ENCODE peak calls at places on chromosomes 2 and 18, in six cellular contexts. One of them, this sample, is unnamed.

GRCh38 chr2:44713170-44713569 is 228.3 kb upstream of the SIX3 start:
- DNase-seq in prostate gland: no peak
- DNase-seq in heart left ventricle: no peak
- DNase-seq in PC-3: no peak
- DNase-seq in gastrocnemius medialis: no peak
- DNase-seq in BE2C: no peak
- DNase-seq in this sample: no peak

GRCh38 chr18:39799010-39799409 is 2156.0 kb upstream of the PIK3C3 start:
- DNase-seq in prostate gland: no peak
- DNase-seq in heart left ventricle: no peak
- DNase-seq in PC-3: peak; percentile 16
- DNase-seq in gastrocnemius medialis: no peak
- DNase-seq in BE2C: no peak
- DNase-seq in this sample: no peak

GRCh38 chr2:3178206-3179031 is 199.2 kb downstream of the EIPR1 start:
- DNase-seq in prostate gland: no peak
- DNase-seq in heart left ventricle: no peak
- DNase-seq in PC-3: no peak
- DNase-seq in gastrocnemius medialis: no peak
- DNase-seq in BE2C: no peak
- DNase-seq in this sample: no peak

GRCh38 chr2:211281430-211282073 is 725.2 kb downstream of the CPS1 start:
- DNase-seq in prostate gland: no peak
- DNase-seq in heart left ventricle: no peak
- DNase-seq in PC-3: peak; percentile 7
- DNase-seq in gastrocnemius medialis: no peak
- DNase-seq in BE2C: peak; percentile 7
- DNase-seq in this sample: no peak

GRCh38 chr2:187091664-187092063 is 242.7 kb upstream of the ZSWIM2 start:
- DNase-seq in prostate gland: no peak
- DNase-seq in heart left ventricle: no peak
- DNase-seq in PC-3: no peak
- DNase-seq in gastrocnemius medialis: no peak
- DNase-seq in BE2C: no peak
- DNase-seq in this sample: no peak

GRCh38 chr2:19358242-19359020 is at the start of gene OSR1:
- DNase-seq in prostate gland: peak; percentile 49
- DNase-seq in heart left ventricle: peak; percentile 59
- DNase-seq in PC-3: peak; percentile 71
- DNase-seq in gastrocnemius medialis: peak; percentile 53
- DNase-seq in BE2C: no peak
- DNase-seq in this sample: no peak

GRCh38 chr2:149427371-149427770 is 97.0 kb downstream of the LYPD6 start:
- DNase-seq in prostate gland: no peak
- DNase-seq in heart left ventricle: no peak
- DNase-seq in PC-3: no peak
- DNase-seq in gastrocnemius medialis: no peak
- DNase-seq in BE2C: no peak
- DNase-seq in this sample: no peak

GRCh38 chr2:216202602-216203250 is 93.6 kb downstream of the XRCC5 start:
- DNase-seq in prostate gland: no peak
- DNase-seq in heart left ventricle: no peak
- DNase-seq in PC-3: no peak
- DNase-seq in gastrocnemius medialis: no peak
- DNase-seq in BE2C: no peak
- DNase-seq in this sample: no peak

GRCh38 chr2:111640480-111640879 is 243.5 kb downstream of the ANAPC1 start:
- DNase-seq in prostate gland: no peak
- DNase-seq in heart left ventricle: no peak
- DNase-seq in PC-3: no peak
- DNase-seq in gastrocnemius medialis: no peak
- DNase-seq in BE2C: no peak
- DNase-seq in this sample: no peak

GRCh38 chr2:11080253-11081115 is 74.8 kb upstream of the SLC66A3 start:
- DNase-seq in prostate gland: no peak
- DNase-seq in heart left ventricle: no peak
- DNase-seq in PC-3: no peak
- DNase-seq in gastrocnemius medialis: no peak
- DNase-seq in BE2C: no peak
- DNase-seq in this sample: no peak

GRCh38 chr2:25207078-25207545 is 38.7 kb upstream of the POMC start:
- DNase-seq in prostate gland: no peak
- DNase-seq in heart left ventricle: no peak
- DNase-seq in PC-3: no peak
- DNase-seq in gastrocnemius medialis: no peak
- DNase-seq in BE2C: no peak
- DNase-seq in this sample: no peak

GRCh38 chr2:236919209-236919608 is 166.5 kb upstream of the COPS8 start:
- DNase-seq in prostate gland: no peak
- DNase-seq in heart left ventricle: no peak
- DNase-seq in PC-3: peak; percentile 20
- DNase-seq in gastrocnemius medialis: no peak
- DNase-seq in BE2C: no peak
- DNase-seq in this sample: no peak

GRCh38 chr2:9473308-9473984 is 905 bp upstream of the IAH1 start:
- DNase-seq in prostate gland: no peak
- DNase-seq in heart left ventricle: no peak
- DNase-seq in PC-3: peak; percentile 32
- DNase-seq in gastrocnemius medialis: peak; percentile 33
- DNase-seq in BE2C: no peak
- DNase-seq in this sample: no peak

GRCh38 chr2:112995346-112995920 is 9.8 kb upstream of the IL36A start:
- DNase-seq in prostate gland: no peak
- DNase-seq in heart left ventricle: no peak
- DNase-seq in PC-3: no peak
- DNase-seq in gastrocnemius medialis: no peak
- DNase-seq in BE2C: no peak
- DNase-seq in this sample: no peak

GRCh38 chr2:154570501-154570900 is 128.0 kb upstream of the KCNJ3 start:
- DNase-seq in prostate gland: no peak
- DNase-seq in heart left ventricle: no peak
- DNase-seq in PC-3: no peak
- DNase-seq in gastrocnemius medialis: no peak
- DNase-seq in BE2C: no peak
- DNase-seq in this sample: no peak

GRCh38 chr2:25286025-25286400 is 55.7 kb downstream of the DNMT3A start:
- DNase-seq in prostate gland: no peak
- DNase-seq in heart left ventricle: peak; percentile 46
- DNase-seq in PC-3: no peak
- DNase-seq in gastrocnemius medialis: no peak
- DNase-seq in BE2C: no peak
- DNase-seq in this sample: no peak

GRCh38 chr2:119659601-119660342 is 19.2 kb upstream of the TMEM177 start:
- DNase-seq in prostate gland: no peak
- DNase-seq in heart left ventricle: peak; percentile 25
- DNase-seq in PC-3: peak; percentile 50
- DNase-seq in gastrocnemius medialis: no peak
- DNase-seq in BE2C: peak; percentile 41
- DNase-seq in this sample: no peak

GRCh38 chr2:222969491-222969890 is 82.5 kb upstream of the KCNE4 start:
- DNase-seq in prostate gland: no peak
- DNase-seq in heart left ventricle: no peak
- DNase-seq in PC-3: peak; percentile 53
- DNase-seq in gastrocnemius medialis: no peak
- DNase-seq in BE2C: no peak
- DNase-seq in this sample: no peak

GRCh38 chr2:109213646-109214417 is 84.8 kb downstream of the SH3RF3 start:
- DNase-seq in prostate gland: peak; percentile 37
- DNase-seq in heart left ventricle: no peak
- DNase-seq in PC-3: peak; percentile 90
- DNase-seq in gastrocnemius medialis: peak; percentile 69
- DNase-seq in BE2C: no peak
- DNase-seq in this sample: peak; percentile 62

GRCh38 chr18:46916551-46917107 is 678 bp downstream of the PIAS2 start:
- DNase-seq in prostate gland: peak; percentile 11
- DNase-seq in heart left ventricle: no peak
- DNase-seq in PC-3: no peak
- DNase-seq in gastrocnemius medialis: no peak
- DNase-seq in BE2C: no peak
- DNase-seq in this sample: no peak

GRCh38 chr2:210421916-210422315 is 54.6 kb downstream of the LANCL1 start:
- DNase-seq in prostate gland: no peak
- DNase-seq in heart left ventricle: no peak
- DNase-seq in PC-3: no peak
- DNase-seq in gastrocnemius medialis: no peak
- DNase-seq in BE2C: no peak
- DNase-seq in this sample: no peak

GRCh38 chr2:119425620-119426395 is 5.8 kb upstream of the TMEM37 start:
- DNase-seq in prostate gland: no peak
- DNase-seq in heart left ventricle: no peak
- DNase-seq in PC-3: no peak
- DNase-seq in gastrocnemius medialis: no peak
- DNase-seq in BE2C: no peak
- DNase-seq in this sample: no peak

GRCh38 chr2:94873362-94874276 is 2.4 kb downstream of the TEKT4 start:
- DNase-seq in prostate gland: no peak
- DNase-seq in heart left ventricle: no peak
- DNase-seq in PC-3: no peak
- DNase-seq in gastrocnemius medialis: no peak
- DNase-seq in BE2C: no peak
- DNase-seq in this sample: no peak

GRCh38 chr18:73954267-73954666 is 193.4 kb downstream of the FBXO15 start:
- DNase-seq in prostate gland: no peak
- DNase-seq in heart left ventricle: no peak
- DNase-seq in PC-3: no peak
- DNase-seq in gastrocnemius medialis: no peak
- DNase-seq in BE2C: no peak
- DNase-seq in this sample: no peak

GRCh38 chr18:33578371-33579146 is 540 bp downstream of the ASXL3 start:
- DNase-seq in prostate gland: peak; percentile 10
- DNase-seq in heart left ventricle: peak; percentile 34
- DNase-seq in PC-3: no peak
- DNase-seq in gastrocnemius medialis: no peak
- DNase-seq in BE2C: peak; percentile 4
- DNase-seq in this sample: no peak

GRCh38 chr2:218046234-218046633 is 22.8 kb upstream of the RUFY4 start:
- DNase-seq in prostate gland: no peak
- DNase-seq in heart left ventricle: no peak
- DNase-seq in PC-3: no peak
- DNase-seq in gastrocnemius medialis: no peak
- DNase-seq in BE2C: no peak
- DNase-seq in this sample: no peak

GRCh38 chr2:7704296-7704865 is 787.2 kb downstream of the RNF144A start:
- DNase-seq in prostate gland: no peak
- DNase-seq in heart left ventricle: no peak
- DNase-seq in PC-3: no peak
- DNase-seq in gastrocnemius medialis: no peak
- DNase-seq in BE2C: no peak
- DNase-seq in this sample: no peak

GRCh38 chr18:6598657-6599056 is 130.9 kb upstream of the ARHGAP28 start:
- DNase-seq in prostate gland: no peak
- DNase-seq in heart left ventricle: no peak
- DNase-seq in PC-3: no peak
- DNase-seq in gastrocnemius medialis: no peak
- DNase-seq in BE2C: no peak
- DNase-seq in this sample: no peak

GRCh38 chr2:157459486-157459885 is 15.6 kb upstream of the CYTIP start:
- DNase-seq in prostate gland: no peak
- DNase-seq in heart left ventricle: no peak
- DNase-seq in PC-3: no peak
- DNase-seq in gastrocnemius medialis: no peak
- DNase-seq in BE2C: no peak
- DNase-seq in this sample: no peak

GRCh38 chr2:56519806-56520205 is 336.0 kb downstream of the CCDC85A start:
- DNase-seq in prostate gland: no peak
- DNase-seq in heart left ventricle: no peak
- DNase-seq in PC-3: peak; percentile 10
- DNase-seq in gastrocnemius medialis: no peak
- DNase-seq in BE2C: no peak
- DNase-seq in this sample: no peak
- H3K4me3 ChIP-seq in prostate gland: no peak overlapping the region
- H3K4me3 ChIP-seq in heart left ventricle: no peak overlapping the region
- H3K4me3 ChIP-seq in PC-3: no peak overlapping the region
- H3K4me3 ChIP-seq in gastrocnemius medialis: no peak overlapping the region
- H3K4me3 ChIP-seq in BE2C: no peak overlapping the region
- H3K4me3 ChIP-seq in this sample: no peak overlapping the region

DNA sequence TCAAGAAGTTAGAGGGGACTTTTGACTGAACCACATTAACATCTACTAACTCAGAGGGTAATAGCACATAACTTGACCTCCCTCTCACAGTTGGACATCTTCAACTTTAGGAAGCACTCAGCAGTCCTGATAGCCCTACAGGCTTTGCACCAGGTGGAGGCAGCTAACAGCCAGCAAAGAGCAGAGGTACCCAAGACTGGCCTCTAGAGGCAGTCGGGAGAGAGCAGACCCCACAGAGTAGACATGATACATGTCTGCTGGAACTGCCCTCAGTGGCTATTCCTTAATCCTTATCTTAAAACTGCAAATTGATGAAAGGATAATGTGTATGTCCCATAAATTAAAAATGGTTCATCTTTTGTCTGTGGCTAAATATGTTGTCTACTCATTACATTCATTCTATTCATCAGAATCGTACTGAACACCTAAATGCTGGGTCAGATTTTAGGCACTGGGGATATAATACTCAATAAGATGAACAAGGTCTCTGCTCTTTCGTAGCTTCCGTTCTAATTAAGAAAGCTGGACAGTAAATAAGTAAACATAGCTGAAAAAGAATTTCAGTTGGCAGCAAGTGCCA is 49.8 kb downstream of the CAB39 start:
- DNase-seq in prostate gland: no peak
- DNase-seq in heart left ventricle: no peak
- DNase-seq in PC-3: peak; percentile 62
- DNase-seq in gastrocnemius medialis: no peak
- DNase-seq in BE2C: peak; percentile 46
- DNase-seq in this sample: no peak
- TF ChIP-seq CTCF in prostate gland: no peak
- TF ChIP-seq CTCF in heart left ventricle: peak; percentile 37
- TF ChIP-seq CTCF in PC-3: peak; percentile 79
- TF ChIP-seq CTCF in gastrocnemius medialis: peak; percentile 32
- TF ChIP-seq CTCF in BE2C: peak; percentile 75
- TF ChIP-seq CTCF in this sample: peak; percentile 66

DNA sequence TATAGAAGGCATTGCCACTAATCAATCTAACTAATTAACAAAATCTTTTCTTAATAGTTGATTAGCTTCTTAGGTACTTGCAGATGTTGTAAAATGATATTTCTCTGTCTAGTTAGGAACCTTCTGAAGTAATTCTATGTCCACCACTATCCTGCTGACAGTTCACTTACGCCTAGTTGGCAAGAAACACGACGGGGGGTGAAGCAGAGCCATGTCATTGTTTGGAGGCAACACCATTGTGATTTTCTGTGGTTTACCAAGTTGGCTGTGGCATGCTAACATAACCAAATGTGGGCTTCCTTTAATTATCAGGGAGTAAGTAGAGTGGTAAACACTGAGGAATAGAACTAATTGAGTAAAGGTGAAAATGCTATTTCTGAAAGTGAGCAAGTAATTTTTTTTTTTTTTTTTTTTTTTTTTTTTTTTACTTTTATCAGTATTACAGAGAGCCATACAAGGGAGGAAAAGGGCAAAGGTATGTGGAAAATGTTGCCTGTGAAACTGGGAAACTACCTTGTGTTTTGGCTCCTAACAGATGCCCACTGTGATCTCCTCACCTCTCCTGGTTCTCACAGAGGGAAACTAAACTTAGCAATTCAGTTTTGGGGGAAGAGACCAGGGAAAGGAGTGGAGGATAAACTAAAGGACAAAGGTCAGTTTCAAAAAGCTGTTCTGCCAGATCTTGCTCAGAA is 126.9 kb downstream of the MEIS1 start:
- DNase-seq in prostate gland: no peak
- DNase-seq in heart left ventricle: no peak
- DNase-seq in PC-3: no peak
- DNase-seq in gastrocnemius medialis: no peak
- DNase-seq in BE2C: no peak
- DNase-seq in this sample: no peak
- H3K4me3 ChIP-seq in prostate gland: no peak overlapping the region
- H3K4me3 ChIP-seq in heart left ventricle: no peak overlapping the region
- H3K4me3 ChIP-seq in PC-3: no peak overlapping the region
- H3K4me3 ChIP-seq in gastrocnemius medialis: no peak overlapping the region
- H3K4me3 ChIP-seq in BE2C: no peak overlapping the region
- H3K4me3 ChIP-seq in this sample: no peak overlapping the region

GRCh38 chr2:140023291-140023690 is 1243.1 kb upstream of the NXPH2 start:
- DNase-seq in prostate gland: no peak
- DNase-seq in heart left ventricle: no peak
- DNase-seq in PC-3: no peak
- DNase-seq in gastrocnemius medialis: no peak
- DNase-seq in BE2C: no peak
- DNase-seq in this sample: no peak
- TF ChIP-seq CTCF in prostate gland: no peak
- TF ChIP-seq CTCF in heart left ventricle: no peak
- TF ChIP-seq CTCF in PC-3: no peak
- TF ChIP-seq CTCF in gastrocnemius medialis: no peak
- TF ChIP-seq CTCF in BE2C: no peak
- TF ChIP-seq CTCF in this sample: no peak

This sample was measured in HFF-Myc.